ENCODE peak calls at places on chromosome X, in eight cellular contexts. A is NCI-H1092, M is natural killer cell, Y is HS-5, G is SIG-M5, W is GM23248, R is activated B cell treated with CpG ODN at 0.5 μM for 24 hours, O is retina. K is an unnamed sample.

GRCh38 chrX:122591546-122591945 is 592.5 kb upstream of the GRIA3 start:
- DNase-seq in A (no peak), M (no peak), Y (no peak), G (no peak), W (no peak), R (no peak), O (no peak), K (no peak)

GRCh38 chrX:133177202-133177601 is 41.0 kb downstream of the TFDP3 start:
- DNase-seq in A (no peak), M (no peak), Y (no peak), G (no peak), W (no peak), R (no peak), O (no peak), K (no peak)

GRCh38 chrX:49211074-49211473 is 11.1 kb upstream of the SYP start:
- DNase-seq in A (no peak), M (no peak), Y (no peak), G (no peak), W (no peak), R (no peak), O (no peak), K (no peak)

GRCh38 chrX:149074429-149074828 is 430.7 kb downstream of the IDS start:
- DNase-seq in A (no peak), M (no peak), Y (no peak), G (no peak), W (peak; percentile 64), R (no peak), O (no peak), K (peak; percentile 1)

GRCh38 chrX:65985922-65986588 is 53.8 kb downstream of the VSIG4 start:
- DNase-seq in A (no peak), M (peak; percentile 30), Y (peak; percentile 2), G (peak; percentile 42), W (peak; percentile 67), R (no peak), O (peak; percentile 20), K (peak; percentile 13)

GRCh38 chrX:19544693-19545305 is 29.5 kb upstream of the MAP3K15 start:
- DNase-seq in A (peak; percentile 63), M (no peak), Y (no peak), G (no peak), W (peak; percentile 59), R (no peak), O (peak; percentile 33), K (no peak)

GRCh38 chrX:153460826-153461225 is 9.6 kb downstream of the HAUS7 start:
- DNase-seq in A (peak; percentile 18), M (peak; percentile 22), Y (no peak), G (no peak), W (peak; percentile 56), R (no peak), O (peak; percentile 36), K (peak; percentile 38)

GRCh38 chrX:23883737-23884354 is 23.9 kb downstream of the APOO start:
- DNase-seq in A (no peak), M (no peak), Y (no peak), G (no peak), W (peak; percentile 84), R (no peak), O (no peak), K (no peak)

GRCh38 chrX:71543316-71543715 is 10.4 kb downstream of the OGT start:
- DNase-seq in A (no peak), M (no peak), Y (peak; percentile 68), G (no peak), W (peak; percentile 90), R (no peak), O (no peak), K (no peak)

GRCh38 chrX:8374041-8374825 is 90.4 kb upstream of the VCX3B start:
- DNase-seq in A (no peak), M (no peak), Y (no peak), G (no peak), W (no peak), R (no peak), O (no peak), K (no peak)

GRCh38 chrX:130039847-130040246 is 57.4 kb downstream of the BCORL1 start:
- DNase-seq in A (no peak), M (no peak), Y (no peak), G (no peak), W (no peak), R (no peak), O (no peak), K (no peak)

GRCh38 chrX:129577473-129577872 is 37.4 kb downstream of the OCRL start:
- DNase-seq in A (no peak), M (no peak), Y (peak; percentile 15), G (no peak), W (peak; percentile 91), R (no peak), O (no peak), K (no peak)

GRCh38 chrX:68835104-68835442 is 6.3 kb downstream of the EFNB1 start:
- DNase-seq in A (no peak), M (no peak), Y (no peak), G (no peak), W (no peak), R (no peak), O (no peak), K (no peak)

GRCh38 chrX:119190251-119190651 is 45.8 kb upstream of the PGRMC1 start:
- DNase-seq in A (no peak), M (no peak), Y (no peak), G (no peak), W (peak; percentile 37), R (no peak), O (no peak), K (no peak)

GRCh38 chrX:43840265-43840664 is 42.0 kb downstream of the MAOB start:
- DNase-seq in A (no peak), M (no peak), Y (no peak), G (no peak), W (no peak), R (no peak), O (no peak), K (no peak)

GRCh38 chrX:7147431-7147977 is at the start of gene STS:
- DNase-seq in A (peak; percentile 25), M (no peak), Y (no peak), G (no peak), W (no peak), R (no peak), O (peak; percentile 84), K (no peak)